ENCODE peak calls at places on chromosomes 13 and 19, in five cellular contexts. R is effector memory CD8-positive, alpha-beta T cell; B is hepatic stellate cell; L is central memory CD8-positive, alpha-beta T cell; X is activated naive CD8-positive, alpha-beta T cell treated with anti-CD3 and anti-CD28 coated beads for 36 hours. Y is an unnamed sample.

GRCh38 chr13:45105895-45106294 is 14.4 kb upstream of the GTF2F2 start:
- DNase-seq in R (no peak), B (no peak), L (no peak), X (no peak), Y (no peak)

GRCh38 chr19:4206818-4207484 is 22.4 kb upstream of the EBI3 start:
- DNase-seq in R (no peak), B (peak), L (no peak), X (no peak), Y (peak)

GRCh38 chr13:60210510-60211065 is 46.9 kb upstream of the DIAPH3 start:
- DNase-seq in R (no peak), B (no peak), L (no peak), X (no peak), Y (no peak)

GRCh38 chr19:12453495-12453894 is 12.7 kb upstream of the ZNF443 start:
- DNase-seq in R (no peak), B (no peak), L (no peak), X (no peak), Y (no peak)

GRCh38 chr13:72643339-72643989 is 84.0 kb downstream of the MZT1 start:
- DNase-seq in R (peak), B (peak), L (no peak), X (peak), Y (peak)

GRCh38 chr19:3725640-3726310 is 17.6 kb downstream of the TJP3 start:
- DNase-seq in R (no peak), B (no peak), L (no peak), X (no peak), Y (no peak)

GRCh38 chr13:50742353-50742752 is 101.1 kb downstream of the DLEU7 start:
- DNase-seq in R (no peak), B (no peak), L (no peak), X (no peak), Y (no peak)

GRCh38 chr19:8517551-8518442 is 3.8 kb upstream of the ZNF414 start:
- DNase-seq in R (peak), B (no peak), L (peak), X (peak), Y (peak)

GRCh38 chr13:59266478-59267063 is 897.2 kb downstream of the DIAPH3 start:
- DNase-seq in R (no peak), B (no peak), L (no peak), X (no peak), Y (no peak)

GRCh38 chr19:41398042-41398403 is 405 bp downstream of the BCKDHA start:
- DNase-seq in R (no peak), B (peak), L (no peak), X (no peak), Y (no peak)

GRCh38 chr13:90792335-90792734 is 555.2 kb upstream of the MIR17HG start:
- DNase-seq in R (no peak), B (no peak), L (no peak), X (no peak), Y (peak)

GRCh38 chr19:55112781-55113569 is 4.5 kb downstream of the PPP1R12C start:
- DNase-seq in R (no peak), B (no peak), L (no peak), X (no peak), Y (no peak)

GRCh38 chr19:10112037-10112751 is 701 bp downstream of the P2RY11 start:
- DNase-seq in R (peak), B (no peak), L (peak), X (peak), Y (no peak)

GRCh38 chr13:113864303-113864890 is 521 bp upstream of the GAS6 start:
- DNase-seq in R (no peak), B (peak), L (no peak), X (no peak), Y (peak)

GRCh38 chr19:16319466-16319865 is 5.2 kb upstream of the KLF2 start:
- DNase-seq in R (peak), B (no peak), L (no peak), X (peak), Y (no peak)

GRCh38 chr13:28037399-28037798 is 48.9 kb upstream of the URAD start:
- DNase-seq in R (no peak), B (peak), L (no peak), X (no peak), Y (peak)

GRCh38 chr19:45922281-45922680 is 7.7 kb upstream of the NANOS2 start:
- DNase-seq in R (no peak), B (no peak), L (no peak), X (no peak), Y (no peak)

GRCh38 chr19:17751912-17752273 is 616 bp downstream of the FCHO1 start:
- DNase-seq in R (no peak), B (no peak), L (no peak), X (no peak), Y (no peak)

GRCh38 chr19:23887642-23888041 is 27.0 kb upstream of the ZNF726 start:
- DNase-seq in R (no peak), B (no peak), L (no peak), X (no peak), Y (no peak)

Y was measured in GM03348.